ENCODE peak calls at places on chromosomes 11 and 22, in nine cellular contexts. K is Peyer's patch; R is heart left ventricle; I is adrenal gland; G is CD8-positive, alpha-beta memory T cell; S is lung; N is GM23248; F is fibroblast of lung; Q is uterus. A is an unnamed sample. For H3K4me1, the result is how much of the 10 kb centered on the place peaks cover.

GRCh38 chr22:44583076-44583760 is 85.2 kb upstream of the RTL6 start:
- DNase-seq in I (peak), Q (peak), F (peak), R (peak), G (no peak), S (no peak), N (peak), K (no peak), A (peak)

GRCh38 chr11:31800398-31801265 is 10.5 kb downstream of the PAX6 start:
- DNase-seq in Q (no peak), F (no peak), G (no peak), N (no peak), S (no peak), K (no peak), I (no peak), R (peak), A (no peak)

GRCh38 chr11:96026310-96026709 is 102.4 kb upstream of the MTMR2 start:
- DNase-seq in N (no peak), R (no peak), Q (no peak), I (no peak), G (no peak), S (no peak), K (no peak), F (no peak), A (no peak)

GRCh38 chr11:85595285-85595884 is 31.8 kb downstream of the DLG2 start:
- DNase-seq in G (no peak), K (no peak), F (peak), Q (no peak), S (no peak), N (peak), I (no peak), R (no peak), A (no peak)

GRCh38 chr11:100801225-100801999 is 114.3 kb downstream of the ARHGAP42 start:
- DNase-seq in G (no peak), Q (no peak), I (no peak), K (no peak), S (no peak), N (no peak), F (no peak), R (no peak), A (no peak)

GRCh38 chr22:43534916-43535315 is 123.1 kb downstream of the MPPED1 start:
- DNase-seq in I (no peak), S (no peak), F (no peak), K (no peak), Q (no peak), G (no peak), N (no peak), R (no peak), A (no peak)

GRCh38 chr22:24026056-24026455 is 15.0 kb downstream of the CABIN1 start:
- DNase-seq in Q (no peak), R (no peak), F (no peak), S (no peak), I (no peak), K (no peak), G (no peak), N (no peak), A (no peak)

GRCh38 chr22:36010913-36011312 is 17.7 kb downstream of the RBFOX2 start:
- DNase-seq in I (no peak), K (no peak), R (no peak), F (peak), Q (no peak), N (peak), S (no peak), G (no peak), A (no peak)

GRCh38 chr11:1466784-1467183 is 19.8 kb downstream of the MOB2 start:
- DNase-seq in N (no peak), G (no peak), K (no peak), I (no peak), F (no peak), S (no peak), R (no peak), Q (no peak), A (no peak)

GRCh38 chr11:1468473-1469066 is 18.0 kb downstream of the MOB2 start:
- DNase-seq in F (no peak), Q (no peak), I (peak), N (no peak), S (no peak), G (no peak), K (no peak), R (no peak), A (no peak)

GRCh38 chr11:1469287-1469910 is 17.2 kb downstream of the MOB2 start:
- DNase-seq in G (no peak), R (peak), K (no peak), N (no peak), I (no peak), S (no peak), Q (no peak), F (no peak), A (no peak)

GRCh38 chr11:1468002-1468401 is 18.6 kb downstream of the MOB2 start:
- DNase-seq in Q (no peak), N (no peak), K (no peak), I (peak), S (no peak), F (no peak), R (no peak), G (no peak), A (no peak)

GRCh38 chr11:1467270-1467669 is 19.3 kb downstream of the MOB2 start:
- DNase-seq in G (no peak), R (no peak), N (no peak), Q (no peak), K (no peak), F (no peak), S (no peak), I (peak), A (no peak)
- H3K4me1 ChIP-seq in G (under half), R (under half), N (under half), Q (under half), K (under half), F (under half), S (under half), I (under half), A (under half)

DNA sequence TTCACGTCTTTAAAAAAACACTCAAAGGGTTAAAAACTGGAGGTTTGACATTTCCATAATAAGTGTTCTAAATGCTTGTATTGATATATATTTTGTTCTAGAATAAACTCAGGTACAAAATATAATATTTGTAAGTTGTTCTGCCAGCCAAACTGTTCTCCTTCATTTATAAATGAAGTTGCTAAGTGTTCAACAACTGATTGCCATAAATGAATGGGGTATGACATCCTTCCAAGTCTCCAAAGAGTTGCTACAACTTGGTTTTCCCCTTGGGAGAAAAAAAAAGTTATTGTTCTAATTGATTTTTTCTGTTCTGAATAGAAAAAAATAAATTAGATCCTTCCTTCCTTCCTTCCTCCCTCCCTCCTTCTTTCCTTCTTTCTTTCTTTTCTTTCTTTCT is 65.4 kb upstream of the BLID start:
- DNase-seq in G (no peak), Q (no peak), R (no peak), N (peak), I (no peak), F (no peak), S (no peak), K (no peak), A (no peak)
- H3K27ac ChIP-seq in G (no peak), Q (no peak), R (no peak), N (peak), I (no peak), F (peak), S (no peak), K (no peak), A (peak)

DNA sequence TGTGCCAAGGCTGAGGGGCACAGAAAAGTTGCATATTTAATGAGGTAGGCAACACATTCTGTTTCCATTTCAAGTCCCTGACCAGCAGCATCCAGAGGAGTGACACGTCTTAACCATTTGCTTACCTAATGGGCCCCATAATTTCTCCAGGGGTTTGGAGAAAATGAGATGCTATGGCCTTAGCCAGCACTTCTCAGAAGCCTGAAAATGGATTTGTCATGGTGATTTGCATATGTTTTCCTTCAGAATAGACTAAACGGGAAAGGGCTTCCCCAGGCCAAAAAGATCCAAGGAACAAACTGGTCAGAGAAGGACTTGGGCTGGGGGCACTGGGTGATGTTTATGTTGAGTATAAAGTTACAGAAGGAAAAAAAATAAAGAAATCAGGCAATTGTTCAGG is 16.7 kb downstream of the CSRP3 start:
- DNase-seq in K (no peak), I (no peak), G (no peak), S (no peak), F (no peak), Q (no peak), N (no peak), R (no peak), A (no peak)
- H3K4me3 ChIP-seq in K (no peak), I (no peak), G (no peak), S (no peak), F (no peak), Q (no peak), N (no peak), R (no peak), A (no peak)

GRCh38 chr11:28756977-28757376 is 648.8 kb downstream of the METTL15 start:
- DNase-seq in R (no peak), I (no peak), N (peak), S (no peak), Q (no peak), F (peak), G (no peak), K (no peak), A (no peak)
- H3K4me1 ChIP-seq in R (under half), I (under half), N (half or more), S (under half), Q (under half), F (under half), G (under half), K (under half), A (under half)

GRCh38 chr22:39205344-39206021 is 39.3 kb downstream of the PDGFB start:
- DNase-seq in G (peak), S (no peak), Q (no peak), N (peak), K (peak), F (peak), R (no peak), I (peak), A (peak)
- H3K27ac ChIP-seq in G (no peak), S (no peak), Q (no peak), N (no peak), K (no peak), F (peak), R (no peak), I (no peak), A (no peak)

GRCh38 chr11:119531091-119531490 is 108.1 kb upstream of the THY1 start:
- DNase-seq in Q (no peak), I (no peak), R (no peak), N (no peak), F (no peak), K (no peak), G (no peak), S (no peak), A (no peak)
- H3K4me3 ChIP-seq in Q (no peak), I (no peak), R (no peak), N (no peak), F (no peak), K (no peak), G (no peak), S (no peak), A (no peak)

GRCh38 chr11:129321076-129321475 is 54.6 kb upstream of the BARX2 start:
- DNase-seq in R (no peak), F (no peak), I (no peak), Q (no peak), G (no peak), N (no peak), K (no peak), S (no peak), A (no peak)

GRCh38 chr11:129319751-129320150 is 55.9 kb upstream of the BARX2 start:
- DNase-seq in F (no peak), K (no peak), G (no peak), S (no peak), Q (no peak), R (no peak), N (no peak), I (no peak), A (no peak)

GRCh38 chr11:129319201-129319600 is 56.4 kb upstream of the BARX2 start:
- DNase-seq in N (no peak), G (no peak), F (no peak), I (no peak), K (no peak), R (no peak), S (no peak), Q (no peak), A (no peak)

GRCh38 chr11:129322941-129323340 is 52.7 kb upstream of the BARX2 start:
- DNase-seq in F (no peak), I (no peak), G (no peak), S (no peak), K (no peak), Q (no peak), R (no peak), N (no peak), A (no peak)

DNA sequence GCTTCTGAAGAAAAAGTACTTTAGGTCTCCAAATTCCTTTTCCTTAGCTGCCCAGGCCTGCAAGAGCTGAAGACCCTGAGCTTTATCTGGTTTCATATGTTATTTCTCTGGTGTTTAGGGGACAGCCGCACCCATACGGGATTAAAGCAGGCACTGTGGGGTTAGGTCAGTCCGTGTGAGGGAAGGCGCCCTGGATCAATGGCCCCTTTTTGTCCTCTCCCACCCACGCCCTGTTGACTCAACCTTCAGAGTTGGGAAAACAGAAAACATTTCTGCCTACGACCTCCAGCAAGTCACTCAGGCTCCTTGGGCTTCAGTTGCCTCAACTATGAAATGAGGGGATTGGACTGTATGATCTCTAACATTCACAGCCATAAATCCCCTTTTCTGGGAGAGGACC is 55.2 kb upstream of the BARX2 start:
- DNase-seq in G (no peak), I (no peak), K (no peak), N (peak), F (peak), S (no peak), Q (no peak), R (no peak), A (no peak)
- H3K4me1 ChIP-seq in G (under half), I (under half), K (under half), N (under half), F (under half), S (under half), Q (under half), R (under half), A (under half)

GRCh38 chr11:115623021-115623451 is 118.8 kb upstream of the CADM1 start:
- DNase-seq in S (peak), N (peak), K (peak), R (peak), G (no peak), I (peak), Q (peak), F (peak), A (peak)
- H3K27ac ChIP-seq in S (peak), N (no peak), K (no peak), R (peak), G (no peak), I (no peak), Q (peak), F (peak), A (no peak)